ENCODE peak calls at places on chromosomes 4 and X, in ten cellular contexts. Y is Caco-2; F is SW 1271; J is left lung; L is lung microvascular endothelial cell; R is T-helper 1 cell; K is iris pigment epithelial cell; Z is stimulated activated naive B cell treated with anti-CD40 and anti-IgM and Interleukin-4, amounts not matched to agents 10 μg/mL and 1 μg/mL and 100 μg/mL, for 72 hours; Q is pancreas; X is bronchial epithelial cell. W is an unnamed sample.

GRCh38 chr4:99361268-99361922 is 8.8 kb upstream of the ADH1C start:
- DNase-seq in R (no peak), K (no peak), Q (no peak), X (no peak), L (no peak), F (no peak), Z (no peak), J (no peak), Y (no peak), W (no peak)

GRCh38 chr4:184929476-184929875 is 88.8 kb upstream of the HELT start:
- DNase-seq in F (no peak), Y (no peak), R (no peak), X (no peak), J (no peak), K (no peak), Q (no peak), Z (no peak), L (no peak), W (no peak)

GRCh38 chrX:50680990-50681389 is 133.0 kb downstream of the SHROOM4 start:
- DNase-seq in L (peak), J (no peak), X (peak), Q (no peak), Y (no peak), R (no peak), K (no peak), F (no peak), Z (no peak), W (no peak)

GRCh38 chrX:19750028-19750786 is 137.2 kb downstream of the SH3KBP1 start:
- DNase-seq in L (no peak), F (no peak), K (no peak), Y (no peak), R (no peak), X (no peak), J (no peak), Z (no peak), Q (no peak), W (no peak)

GRCh38 chr4:127131527-127131926 is 501.2 kb upstream of the INTU start:
- DNase-seq in Y (no peak), F (no peak), J (no peak), L (no peak), K (no peak), Q (no peak), X (no peak), Z (no peak), R (no peak), W (no peak)

GRCh38 chr4:173527103-173527876 is 2.7 kb downstream of the HAND2 start:
- DNase-seq in Z (no peak), Y (no peak), K (no peak), F (no peak), X (no peak), J (no peak), L (no peak), Q (no peak), R (no peak), W (no peak)

GRCh38 chr4:25970691-25971427 is 56.8 kb downstream of the SMIM20 start:
- DNase-seq in Z (no peak), L (no peak), J (no peak), X (no peak), Y (no peak), K (peak), Q (no peak), R (no peak), F (no peak), W (no peak)

GRCh38 chrX:10015711-10016515 is 48.8 kb downstream of the CLDN34 start:
- DNase-seq in K (no peak), J (peak), Y (no peak), L (peak), X (no peak), Q (peak), F (no peak), R (peak), Z (no peak), W (no peak)

GRCh38 chr4:101348367-101348827 is 1.1 kb upstream of the PPP3CA start:
- DNase-seq in Q (no peak), Z (no peak), L (no peak), F (no peak), R (no peak), K (no peak), Y (peak), J (peak), X (no peak), W (no peak)

GRCh38 chr4:166034965-166035364 is 161.9 kb downstream of the TLL1 start:
- DNase-seq in X (peak), F (no peak), Y (no peak), Z (no peak), L (no peak), J (no peak), R (no peak), K (no peak), Q (no peak), W (no peak)

GRCh38 chr4:48370260-48371134 is 29.2 kb downstream of the SLAIN2 start:
- DNase-seq in Q (no peak), Z (no peak), Y (no peak), R (no peak), F (no peak), J (no peak), X (no peak), L (no peak), K (no peak), W (no peak)

GRCh38 chr4:34108456-34108855 is 2135.9 kb downstream of the ARAP2 start:
- DNase-seq in K (peak), Y (no peak), L (no peak), Z (no peak), Q (no peak), R (no peak), X (no peak), J (no peak), F (no peak), W (no peak)

GRCh38 chr4:89172865-89173264 is 61.5 kb downstream of the TIGD2 start:
- DNase-seq in J (no peak), L (no peak), Z (no peak), Q (no peak), X (no peak), Y (no peak), F (no peak), R (no peak), K (no peak), W (no peak)

GRCh38 chr4:646460-646859 is 21.1 kb downstream of the PDE6B start:
- DNase-seq in Q (no peak), J (peak), K (no peak), L (no peak), R (no peak), Y (no peak), X (no peak), Z (no peak), F (no peak), W (no peak)

GRCh38 chrX:134990475-134991473 is at the start of gene SMIM10:
- DNase-seq in K (peak), X (peak), J (peak), Y (peak), Z (peak), F (no peak), R (peak), L (peak), Q (peak), W (no peak)

GRCh38 chr4:151862766-151863165 is 102.0 kb upstream of the GATB start:
- DNase-seq in K (peak), F (no peak), Z (no peak), L (no peak), R (no peak), J (no peak), Y (no peak), Q (no peak), X (peak), W (no peak)

GRCh38 chrX:21479695-21480280 is 105.6 kb downstream of the CNKSR2 start:
- DNase-seq in J (no peak), L (peak), Y (no peak), K (peak), F (no peak), Z (no peak), Q (peak), X (peak), R (no peak), W (no peak)

GRCh38 chr4:2934077-2934812 is 29.0 kb downstream of the NOP14 start:
- DNase-seq in Q (peak), J (peak), X (no peak), F (no peak), Z (peak), L (peak), Y (peak), R (peak), K (peak), W (no peak)

GRCh38 chr4:182895791-182896292 is 21.3 kb downstream of the DCTD start:
- DNase-seq in Z (no peak), L (no peak), Q (peak), J (no peak), K (no peak), X (no peak), F (no peak), R (no peak), Y (no peak), W (no peak)

GRCh38 chrX:120450163-120450562 is 18.9 kb downstream of the LAMP2 start:
- DNase-seq in K (no peak), Q (no peak), L (no peak), J (no peak), Z (no peak), F (no peak), R (no peak), X (no peak), Y (no peak), W (no peak)

GRCh38 chr4:186192068-186192751 is 843 bp downstream of the CYP4V2 start:
- DNase-seq in Y (no peak), K (peak), J (no peak), Z (no peak), L (peak), F (no peak), R (no peak), X (peak), Q (peak), W (no peak)

GRCh38 chr4:173499568-173500535 is 30.2 kb downstream of the HAND2 start:
- DNase-seq in J (no peak), R (no peak), Y (no peak), Z (no peak), F (no peak), X (no peak), K (no peak), Q (no peak), L (no peak), W (no peak)

GRCh38 chrX:7640392-7640791 is 202.6 kb upstream of the VCX start:
- DNase-seq in Z (no peak), Q (no peak), L (no peak), R (no peak), Y (no peak), F (no peak), X (no peak), K (no peak), J (no peak), W (no peak)

W was measured in D721Med.